ENCODE peak calls at places on chromosomes 16 and 17, in ten cellular contexts. Q is tibial nerve, I is A549, N is transverse colon, Z is stomach, O is sigmoid colon, V is GM12878, B is SK-N-SH, A is suprapubic skin, P is upper lobe of left lung. T is an unnamed sample.
A peak's percentile ranks its signal among the peaks of the same experiment; 100 is the strongest.

GRCh38 chr17:42050360-42051012 is at the start of gene C17orf113:
- DNase-seq in Q (peak; percentile 20), I (peak; percentile 61), N (peak; percentile 61), Z (peak; percentile 62), O (peak; percentile 75), V (no peak), B (peak; percentile 94), A (no peak), P (peak; percentile 90), T (peak; percentile 75)

GRCh38 chr17:28961391-28961790 is 10.1 kb upstream of the PHF12 start:
- DNase-seq in Q (no peak), I (no peak), N (no peak), Z (no peak), O (peak; percentile 27), V (no peak), B (no peak), A (no peak), P (no peak), T (peak; percentile 4)

GRCh38 chr17:74002241-74002640 is 201.2 kb upstream of the RPL38 start:
- DNase-seq in Q (no peak), I (no peak), N (no peak), Z (no peak), O (no peak), V (no peak), B (no peak), A (no peak), P (no peak), T (no peak)

GRCh38 chr17:48994548-48995331 is 2.4 kb upstream of the IGF2BP1 start:
- DNase-seq in Q (no peak), I (peak; percentile 58), N (no peak), Z (no peak), O (no peak), V (no peak), B (no peak), A (no peak), P (no peak), T (no peak)

GRCh38 chr16:11844499-11844898 is 6.8 kb downstream of the RSL1D1 start:
- DNase-seq in Q (no peak), I (no peak), N (no peak), Z (no peak), O (no peak), V (no peak), B (no peak), A (peak; percentile 29), P (no peak), T (no peak)

GRCh38 chr16:10824111-10824893 is 5.7 kb upstream of the TVP23A start:
- DNase-seq in Q (no peak), I (no peak), N (peak; percentile 25), Z (peak; percentile 97), O (no peak), V (no peak), B (no peak), A (no peak), P (no peak), T (peak; percentile 76)

GRCh38 chr17:30290696-30291570 is 811 bp downstream of the BLMH start:
- DNase-seq in Q (peak; percentile 9), I (peak; percentile 60), N (peak; percentile 58), Z (peak; percentile 50), O (peak; percentile 68), V (no peak), B (peak; percentile 64), A (no peak), P (peak; percentile 89), T (peak; percentile 60)

GRCh38 chr17:77698903-77699615 is 259.4 kb upstream of the TNRC6C start:
- DNase-seq in Q (no peak), I (no peak), N (no peak), Z (no peak), O (no peak), V (no peak), B (no peak), A (peak; percentile 60), P (no peak), T (no peak)

GRCh38 chr17:10089221-10089799 is 109.1 kb downstream of the GAS7 start:
- DNase-seq in Q (no peak), I (no peak), N (no peak), Z (no peak), O (peak; percentile 84), V (no peak), B (no peak), A (no peak), P (no peak), T (peak; percentile 78)

GRCh38 chr17:55533611-55534010 is 22.4 kb upstream of the SMIM36 start:
- DNase-seq in Q (no peak), I (no peak), N (no peak), Z (no peak), O (no peak), V (no peak), B (no peak), A (no peak), P (no peak), T (no peak)

GRCh38 chr16:11356573-11357331 is 11.5 kb downstream of the RMI2 start:
- DNase-seq in Q (peak; percentile 61), I (peak; percentile 58), N (peak; percentile 81), Z (peak; percentile 81), O (peak; percentile 82), V (no peak), B (peak; percentile 71), A (no peak), P (no peak), T (peak; percentile 70)

GRCh38 chr17:69637399-69638165 is 223.1 kb downstream of the MAP2K6 start:
- DNase-seq in Q (no peak), I (no peak), N (no peak), Z (no peak), O (no peak), V (no peak), B (no peak), A (no peak), P (no peak), T (no peak)

GRCh38 chr16:74726736-74727135 is 26.1 kb upstream of the MLKL start:
- DNase-seq in Q (no peak), I (peak; percentile 72), N (peak; percentile 29), Z (no peak), O (no peak), V (no peak), B (no peak), A (no peak), P (no peak), T (no peak)

GRCh38 chr17:47660064-47660492 is 10.4 kb downstream of the KPNB1 start:
- DNase-seq in Q (no peak), I (no peak), N (no peak), Z (no peak), O (no peak), V (peak; percentile 39), B (no peak), A (no peak), P (no peak), T (no peak)

GRCh38 chr17:57519199-57519598 is 225.9 kb downstream of the CCDC182 start:
- DNase-seq in Q (no peak), I (peak; percentile 48), N (no peak), Z (no peak), O (no peak), V (no peak), B (no peak), A (no peak), P (no peak), T (no peak)

GRCh38 chr17:59890720-59891119 is 2.0 kb downstream of the TUBD1 start:
- DNase-seq in Q (no peak), I (peak; percentile 58), N (no peak), Z (no peak), O (no peak), V (no peak), B (no peak), A (no peak), P (no peak), T (no peak)

GRCh38 chr17:3697157-3697515 is 1.2 kb upstream of the P2RX5 start:
- DNase-seq in Q (no peak), I (no peak), N (no peak), Z (no peak), O (no peak), V (no peak), B (no peak), A (no peak), P (no peak), T (no peak)

GRCh38 chr16:74309789-74310781 is 13.5 kb downstream of the PSMD7 start:
- DNase-seq in Q (peak; percentile 28), I (peak; percentile 65), N (no peak), Z (no peak), O (no peak), V (no peak), B (peak; percentile 66), A (peak; percentile 34), P (no peak), T (no peak)

DNA sequence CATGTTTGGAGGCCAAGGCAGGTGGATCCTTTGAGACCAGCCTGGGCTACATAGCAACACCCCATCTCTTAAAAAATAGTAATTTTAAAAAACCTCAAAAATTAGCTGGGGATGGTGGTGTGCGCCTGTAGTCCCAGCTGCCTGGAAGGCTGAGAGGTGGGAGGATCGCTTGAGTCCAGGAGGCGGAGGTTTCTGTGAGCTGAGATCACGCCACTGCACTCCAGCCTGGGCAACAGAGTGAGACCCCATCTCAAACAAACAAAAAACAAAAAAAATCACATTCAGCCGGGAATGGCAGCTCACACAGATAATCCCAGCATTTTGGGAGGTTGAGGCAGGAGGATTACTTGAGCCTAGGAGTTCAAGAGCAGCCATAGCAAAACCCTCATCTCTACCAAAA is 16.4 kb upstream of the YWHAE start:
- DNase-seq in Q (no peak), I (no peak), N (no peak), Z (no peak), O (no peak), V (no peak), B (no peak), A (no peak), P (no peak), T (no peak)
- H3K4me1 ChIP-seq in Q (no peaks in the 10 kb centered on the region), I (no peaks in the 10 kb centered on the region), N (no peaks in the 10 kb centered on the region), Z (peaks cover 17% of the 10 kb centered on the region), O (peaks cover 5% of the 10 kb centered on the region), V (no peaks in the 10 kb centered on the region), B (no peaks in the 10 kb centered on the region), A (peaks cover 9% of the 10 kb centered on the region), P (peaks cover 16% of the 10 kb centered on the region), T (peaks cover 3% of the 10 kb centered on the region)

GRCh38 chr16:3881499-3881995 is 1.0 kb upstream of the CREBBP start:
- DNase-seq in Q (no peak), I (no peak), N (no peak), Z (no peak), O (no peak), V (no peak), B (no peak), A (no peak), P (no peak), T (peak; percentile 50)
- H3K4me3 ChIP-seq in Q (peak overlapping the region; percentile 91), I (peak overlapping the region; percentile 94), N (peak overlapping the region; percentile 85), Z (peak overlapping the region; percentile 98), O (peak overlapping the region; percentile 95), V (no peak overlapping the region), B (peak overlapping the region; percentile 83), A (peak overlapping the region; percentile 63), P (peak overlapping the region; percentile 98), T (peak overlapping the region; percentile 99)

GRCh38 chr17:13940858-13941665 is 128.2 kb upstream of the COX10 start:
- DNase-seq in Q (no peak), I (peak; percentile 78), N (no peak), Z (no peak), O (no peak), V (no peak), B (no peak), A (no peak), P (no peak), T (no peak)
- TF ChIP-seq EP300 in Q (no peak), I (no peak), N (no peak), Z (no peak), O (no peak), V (no peak), B (no peak), A (no peak), P (no peak), T (no peak)

DNA sequence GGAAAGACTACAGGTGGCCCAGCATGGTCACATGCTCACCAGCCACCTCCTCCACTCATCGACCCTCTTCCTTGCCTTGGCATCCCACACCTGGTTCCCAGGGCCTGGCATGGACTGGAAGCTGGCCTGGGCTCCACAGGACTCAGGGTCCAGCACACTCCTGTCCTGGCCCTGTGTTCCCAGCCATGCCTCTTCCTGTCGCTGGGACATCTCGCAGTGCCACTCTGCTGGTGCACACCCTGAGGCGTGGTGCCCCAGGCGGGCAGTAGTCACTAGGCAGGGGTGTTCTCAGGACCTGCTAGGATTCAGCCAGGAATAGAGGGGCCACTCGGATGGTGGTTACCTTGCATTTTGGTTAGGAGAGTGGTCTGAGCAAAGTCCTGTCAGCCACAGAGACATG is 99.4 kb downstream of the AMFR start:
- DNase-seq in Q (no peak), I (no peak), N (no peak), Z (no peak), O (no peak), V (no peak), B (no peak), A (no peak), P (peak; percentile 58), T (no peak)
- H3K4me1 ChIP-seq in Q (no peaks in the 10 kb centered on the region), I (no peaks in the 10 kb centered on the region), N (no peaks in the 10 kb centered on the region), Z (peaks cover 5% of the 10 kb centered on the region), O (no peaks in the 10 kb centered on the region), V (no peaks in the 10 kb centered on the region), B (no peaks in the 10 kb centered on the region), A (peaks cover 7% of the 10 kb centered on the region), P (no peaks in the 10 kb centered on the region), T (no peaks in the 10 kb centered on the region)

T was measured in ovary.